ENCODE peak calls at places on chromosomes 1 and 21, in nine cellular contexts. H, B, O, W, G, V, R, N and P are unnamed samples.

GRCh38 chr1:11156958-11157357 is 32.2 kb upstream of the ANGPTL7 start:
- DNase-seq in H (no peak), B (no peak), O (no peak), W (no peak), G (no peak), V (no peak), R (peak; percentile 17), N (no peak), P (no peak)

GRCh38 chr1:54815086-54815876 is 14.2 kb upstream of the TTC22 start:
- DNase-seq in H (no peak), B (no peak), O (no peak), W (no peak), G (no peak), V (no peak), R (no peak), N (peak; percentile 46), P (no peak)

GRCh38 chr1:172399369-172400072 is 21.0 kb upstream of the C1orf105 start:
- DNase-seq in H (peak; percentile 73), B (peak; percentile 40), O (peak; percentile 34), W (peak; percentile 64), G (peak; percentile 89), V (peak; percentile 59), R (peak; percentile 90), N (peak; percentile 40), P (peak; percentile 76)

GRCh38 chr1:100862591-100862990 is 32.1 kb downstream of the EXTL2 start:
- DNase-seq in H (no peak), B (no peak), O (no peak), W (no peak), G (no peak), V (no peak), R (no peak), N (no peak), P (peak; percentile 32)

GRCh38 chr1:155177918-155178281 is 4.3 kb downstream of the TRIM46 start:
- DNase-seq in H (no peak), B (no peak), O (no peak), W (no peak), G (no peak), V (no peak), R (no peak), N (peak; percentile 17), P (no peak)

GRCh38 chr1:247407180-247407616 is 8.8 kb upstream of the NLRP3 start:
- DNase-seq in H (peak; percentile 28), B (no peak), O (peak; percentile 43), W (peak; percentile 78), G (peak; percentile 76), V (peak; percentile 81), R (peak; percentile 72), N (no peak), P (no peak)

GRCh38 chr1:23553896-23554480 is 5.3 kb downstream of the ID3 start:
- DNase-seq in H (no peak), B (peak; percentile 9), O (no peak), W (no peak), G (no peak), V (no peak), R (no peak), N (peak; percentile 38), P (no peak)

GRCh38 chr1:205977348-205978014 is 25.7 kb downstream of the RAB7B start:
- DNase-seq in H (no peak), B (peak; percentile 76), O (peak; percentile 56), W (no peak), G (peak; percentile 77), V (peak; percentile 85), R (peak; percentile 76), N (peak; percentile 64), P (no peak)

GRCh38 chr1:70685300-70686286 is 274.5 kb downstream of the CTH start:
- DNase-seq in H (peak; percentile 60), B (peak; percentile 81), O (peak; percentile 29), W (no peak), G (peak; percentile 76), V (peak; percentile 52), R (peak; percentile 83), N (peak; percentile 58), P (no peak)

GRCh38 chr1:156841289-156841855 is 17.5 kb downstream of the INSRR start:
- DNase-seq in H (no peak), B (no peak), O (no peak), W (no peak), G (no peak), V (no peak), R (no peak), N (no peak), P (no peak)

GRCh38 chr21:39181205-39181818 is 1.9 kb downstream of the PSMG1 start:
- DNase-seq in H (no peak), B (no peak), O (no peak), W (no peak), G (no peak), V (no peak), R (no peak), N (no peak), P (no peak)

GRCh38 chr21:39183272-39184049 is at the start of gene PSMG1:
- DNase-seq in H (peak; percentile 93), B (peak; percentile 98), O (peak; percentile 96), W (peak; percentile 97), G (peak; percentile 91), V (peak; percentile 95), R (peak; percentile 96), N (peak; percentile 96), P (peak; percentile 66)

GRCh38 chr21:39182016-39182415 is 1.2 kb downstream of the PSMG1 start:
- DNase-seq in H (no peak), B (no peak), O (no peak), W (no peak), G (no peak), V (no peak), R (no peak), N (no peak), P (no peak)

GRCh38 chr21:39182484-39183271 is 573 bp downstream of the PSMG1 start:
- DNase-seq in H (no peak), B (no peak), O (no peak), W (no peak), G (no peak), V (no peak), R (peak; percentile 73), N (peak; percentile 45), P (no peak)

GRCh38 chr21:39180429-39181019 is 2.7 kb downstream of the PSMG1 start:
- DNase-seq in H (no peak), B (no peak), O (no peak), W (no peak), G (no peak), V (no peak), R (no peak), N (no peak), P (no peak)
- TF ChIP-seq CTCF in H (no peak), B (peak; percentile 10), O (no peak), W (peak; percentile 25), G (no peak), V (no peak), R (no peak), N (no peak), P (peak; percentile 16)

DNA sequence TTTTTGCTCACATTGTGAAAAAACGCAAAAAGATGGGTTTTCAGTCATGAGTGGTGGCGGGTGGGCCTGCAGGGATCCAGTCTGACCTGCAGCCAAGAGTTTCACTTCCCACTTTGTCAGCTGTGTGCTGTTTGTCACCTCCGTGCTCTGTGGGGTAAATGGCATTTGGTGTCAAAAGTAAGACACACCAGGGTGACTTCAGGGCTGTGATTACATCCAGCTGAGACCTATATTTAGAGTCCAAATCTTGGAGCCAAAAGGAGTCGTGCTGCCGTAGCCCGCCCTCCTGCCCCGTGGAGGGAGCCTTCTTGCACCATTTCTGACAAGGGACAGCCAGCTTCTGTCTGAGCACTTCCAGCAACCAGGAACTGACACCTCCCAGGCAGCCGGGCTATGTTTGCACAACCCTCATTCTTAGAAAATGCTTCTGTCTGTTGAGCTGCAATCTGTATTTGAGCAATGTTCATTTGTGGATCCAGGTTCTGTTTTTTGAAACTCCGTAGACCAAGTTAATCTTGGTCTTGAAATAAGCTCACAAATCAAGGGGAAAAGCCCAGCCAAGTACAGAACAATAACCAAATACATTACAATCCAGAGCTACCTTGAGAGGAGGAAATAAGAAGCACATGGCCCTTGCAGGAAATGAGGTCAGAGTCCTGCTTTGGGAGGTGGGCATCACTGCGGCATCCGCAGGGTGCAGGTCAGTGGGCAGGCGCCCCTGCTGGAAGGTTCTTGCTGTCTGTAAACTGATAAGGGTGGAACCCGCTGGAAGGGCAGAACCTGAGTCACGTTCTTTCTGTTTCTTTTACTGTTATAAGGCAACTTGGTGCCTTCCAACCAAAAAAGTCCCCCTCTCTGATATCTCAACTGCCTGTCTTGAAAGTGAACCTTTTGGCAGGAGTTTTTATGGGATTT is 14.4 kb downstream of the ABCG1 start:
- DNase-seq in H (peak; percentile 89), B (peak; percentile 60), O (peak; percentile 84), W (peak; percentile 85), G (peak; percentile 90), V (peak; percentile 72), R (peak; percentile 98), N (peak; percentile 76), P (no peak)
- H3K27me3 ChIP-seq in H (no peaks in the 10 kb centered on the region), B (no peaks in the 10 kb centered on the region), O (no peaks in the 10 kb centered on the region), W (no peaks in the 10 kb centered on the region), G (no peaks in the 10 kb centered on the region), V (no peaks in the 10 kb centered on the region), R (no peaks in the 10 kb centered on the region), N (no peaks in the 10 kb centered on the region), P (peaks cover 23% of the 10 kb centered on the region)

DNA sequence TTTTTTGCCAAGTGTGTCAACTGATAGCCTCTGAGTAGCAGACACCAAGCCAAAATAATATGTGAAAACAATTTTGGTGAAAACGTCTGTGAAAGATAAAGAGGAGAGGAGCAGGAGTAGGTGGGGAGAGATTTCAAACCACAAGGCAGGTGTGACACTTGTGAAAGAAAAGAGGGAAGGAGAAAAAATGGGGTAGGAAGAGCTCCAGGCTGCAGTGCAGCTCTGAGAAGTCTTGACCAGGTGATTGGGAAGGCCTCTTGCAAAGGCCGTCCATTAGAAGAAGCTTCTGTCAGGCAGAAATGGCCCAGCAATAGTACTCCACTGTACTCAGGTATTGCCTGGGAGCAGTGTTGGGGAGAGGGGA is 10.6 kb upstream of the RAVER2 start:
- DNase-seq in H (no peak), B (no peak), O (no peak), W (no peak), G (no peak), V (no peak), R (no peak), N (no peak), P (no peak)
- TF ChIP-seq CTCF in H (no peak), B (no peak), O (no peak), W (no peak), G (no peak), V (no peak), R (no peak), N (no peak), P (no peak)

GRCh38 chr1:44411861-44412260 is 6.8 kb downstream of the RNF220 start:
- DNase-seq in H (no peak), B (no peak), O (no peak), W (no peak), G (no peak), V (no peak), R (no peak), N (no peak), P (no peak)

GRCh38 chr1:44409741-44410140 is 4.7 kb downstream of the RNF220 start:
- DNase-seq in H (no peak), B (no peak), O (no peak), W (no peak), G (no peak), V (no peak), R (no peak), N (no peak), P (no peak)

GRCh38 chr1:44409019-44409602 is 4.1 kb downstream of the RNF220 start:
- DNase-seq in H (no peak), B (no peak), O (no peak), W (no peak), G (no peak), V (no peak), R (no peak), N (no peak), P (no peak)

GRCh38 chr1:44413740-44414139 is 8.7 kb downstream of the RNF220 start:
- DNase-seq in H (no peak), B (no peak), O (no peak), W (no peak), G (no peak), V (no peak), R (no peak), N (no peak), P (no peak)

GRCh38 chr1:44412591-44412990 is 7.5 kb downstream of the RNF220 start:
- DNase-seq in H (no peak), B (no peak), O (no peak), W (no peak), G (no peak), V (no peak), R (no peak), N (no peak), P (no peak)
- H3K27me3 ChIP-seq in H (peaks cover 13% of the 10 kb centered on the region), B (peaks cover 56% of the 10 kb centered on the region), O (peaks cover 100% of the 10 kb centered on the region), W (peaks cover 3% of the 10 kb centered on the region), G (peaks cover 53% of the 10 kb centered on the region), V (peaks cover 25% of the 10 kb centered on the region), R (peaks cover 49% of the 10 kb centered on the region), N (peaks cover 92% of the 10 kb centered on the region), P (peaks cover 87% of the 10 kb centered on the region)